ENCODE peak calls at places on chromosomes 13 and 19, in nine cellular contexts. One of them, this sample, is unnamed.
A peak's percentile ranks its signal among the peaks of the same experiment; 100 is the strongest.

GRCh38 chr19:37505958-37506386 is 767 bp upstream of the ZNF793 start:
- DNase-seq in left lung: no peak
- DNase-seq in effector CD4-positive, alpha-beta T cell: no peak
- DNase-seq in C1 segment of cervical spinal cord: no peak
- DNase-seq in substantia nigra: no peak
- DNase-seq in hypothalamus: no peak
- DNase-seq in cardiac fibroblast: no peak
- DNase-seq in EH: no peak
- DNase-seq in GM12865: no peak
- DNase-seq in this sample: no peak

GRCh38 chr19:55454787-55455243 is 6.6 kb downstream of the ISOC2 start:
- DNase-seq in left lung: peak; percentile 80
- DNase-seq in effector CD4-positive, alpha-beta T cell: peak; percentile 23
- DNase-seq in C1 segment of cervical spinal cord: no peak
- DNase-seq in substantia nigra: peak; percentile 31
- DNase-seq in hypothalamus: peak; percentile 60
- DNase-seq in cardiac fibroblast: peak; percentile 50
- DNase-seq in EH: peak; percentile 53
- DNase-seq in GM12865: peak; percentile 59
- DNase-seq in this sample: peak; percentile 39

GRCh38 chr19:17560205-17560595 is 4.8 kb downstream of the COLGALT1 start:
- DNase-seq in left lung: peak; percentile 86
- DNase-seq in effector CD4-positive, alpha-beta T cell: no peak
- DNase-seq in C1 segment of cervical spinal cord: no peak
- DNase-seq in substantia nigra: no peak
- DNase-seq in hypothalamus: no peak
- DNase-seq in cardiac fibroblast: peak; percentile 98
- DNase-seq in EH: peak; percentile 79
- DNase-seq in GM12865: no peak
- DNase-seq in this sample: peak; percentile 75

GRCh38 chr13:45119990-45120864 is at the start of gene GTF2F2:
- DNase-seq in left lung: peak; percentile 96
- DNase-seq in effector CD4-positive, alpha-beta T cell: peak; percentile 83
- DNase-seq in C1 segment of cervical spinal cord: peak; percentile 84
- DNase-seq in substantia nigra: peak; percentile 57
- DNase-seq in hypothalamus: peak; percentile 79
- DNase-seq in cardiac fibroblast: peak; percentile 92
- DNase-seq in EH: peak; percentile 88
- DNase-seq in GM12865: peak; percentile 88
- DNase-seq in this sample: peak; percentile 80

GRCh38 chr13:50914301-50914700 is 4.7 kb downstream of the RNASEH2B start:
- DNase-seq in left lung: no peak
- DNase-seq in effector CD4-positive, alpha-beta T cell: no peak
- DNase-seq in C1 segment of cervical spinal cord: no peak
- DNase-seq in substantia nigra: no peak
- DNase-seq in hypothalamus: no peak
- DNase-seq in cardiac fibroblast: no peak
- DNase-seq in EH: no peak
- DNase-seq in GM12865: no peak
- DNase-seq in this sample: no peak

GRCh38 chr13:23876265-23876664 is 12.9 kb downstream of the MIPEP start:
- DNase-seq in left lung: no peak
- DNase-seq in effector CD4-positive, alpha-beta T cell: no peak
- DNase-seq in C1 segment of cervical spinal cord: no peak
- DNase-seq in substantia nigra: no peak
- DNase-seq in hypothalamus: peak; percentile 28
- DNase-seq in cardiac fibroblast: peak; percentile 31
- DNase-seq in EH: peak; percentile 39
- DNase-seq in GM12865: peak; percentile 48
- DNase-seq in this sample: no peak

GRCh38 chr19:50820086-50820485 is 3.5 kb downstream of the KLK1 start:
- DNase-seq in left lung: no peak
- DNase-seq in effector CD4-positive, alpha-beta T cell: no peak
- DNase-seq in C1 segment of cervical spinal cord: no peak
- DNase-seq in substantia nigra: no peak
- DNase-seq in hypothalamus: no peak
- DNase-seq in cardiac fibroblast: no peak
- DNase-seq in EH: no peak
- DNase-seq in GM12865: peak; percentile 45
- DNase-seq in this sample: no peak

GRCh38 chr13:70098669-70099068 is 9.0 kb upstream of the ATXN8OS start:
- DNase-seq in left lung: no peak
- DNase-seq in effector CD4-positive, alpha-beta T cell: no peak
- DNase-seq in C1 segment of cervical spinal cord: no peak
- DNase-seq in substantia nigra: no peak
- DNase-seq in hypothalamus: no peak
- DNase-seq in cardiac fibroblast: no peak
- DNase-seq in EH: no peak
- DNase-seq in GM12865: no peak
- DNase-seq in this sample: no peak

GRCh38 chr13:112813552-112813951 is 123.7 kb downstream of the ATP11A start:
- DNase-seq in left lung: no peak
- DNase-seq in effector CD4-positive, alpha-beta T cell: no peak
- DNase-seq in C1 segment of cervical spinal cord: no peak
- DNase-seq in substantia nigra: no peak
- DNase-seq in hypothalamus: no peak
- DNase-seq in cardiac fibroblast: no peak
- DNase-seq in EH: no peak
- DNase-seq in GM12865: no peak
- DNase-seq in this sample: no peak

GRCh38 chr13:100665403-100665802 is 9.2 kb downstream of the TMTC4 start:
- DNase-seq in left lung: no peak
- DNase-seq in effector CD4-positive, alpha-beta T cell: no peak
- DNase-seq in C1 segment of cervical spinal cord: no peak
- DNase-seq in substantia nigra: no peak
- DNase-seq in hypothalamus: no peak
- DNase-seq in cardiac fibroblast: no peak
- DNase-seq in EH: no peak
- DNase-seq in GM12865: no peak
- DNase-seq in this sample: no peak

GRCh38 chr19:43432866-43433673 is 18.4 kb downstream of the TEX101 start:
- DNase-seq in left lung: no peak
- DNase-seq in effector CD4-positive, alpha-beta T cell: peak; percentile 52
- DNase-seq in C1 segment of cervical spinal cord: no peak
- DNase-seq in substantia nigra: no peak
- DNase-seq in hypothalamus: no peak
- DNase-seq in cardiac fibroblast: peak; percentile 66
- DNase-seq in EH: peak; percentile 61
- DNase-seq in GM12865: peak; percentile 58
- DNase-seq in this sample: peak; percentile 80

GRCh38 chr13:48679941-48680630 is 26.4 kb downstream of the CYSLTR2 start:
- DNase-seq in left lung: no peak
- DNase-seq in effector CD4-positive, alpha-beta T cell: no peak
- DNase-seq in C1 segment of cervical spinal cord: no peak
- DNase-seq in substantia nigra: no peak
- DNase-seq in hypothalamus: no peak
- DNase-seq in cardiac fibroblast: no peak
- DNase-seq in EH: no peak
- DNase-seq in GM12865: no peak
- DNase-seq in this sample: no peak

GRCh38 chr19:54434862-54435174 is 14.2 kb upstream of the LENG8 start:
- DNase-seq in left lung: no peak
- DNase-seq in effector CD4-positive, alpha-beta T cell: no peak
- DNase-seq in C1 segment of cervical spinal cord: no peak
- DNase-seq in substantia nigra: no peak
- DNase-seq in hypothalamus: no peak
- DNase-seq in cardiac fibroblast: no peak
- DNase-seq in EH: no peak
- DNase-seq in GM12865: no peak
- DNase-seq in this sample: no peak

GRCh38 chr13:44930907-44931676 is 58.2 kb downstream of the NUFIP1 start:
- DNase-seq in left lung: no peak
- DNase-seq in effector CD4-positive, alpha-beta T cell: no peak
- DNase-seq in C1 segment of cervical spinal cord: no peak
- DNase-seq in substantia nigra: no peak
- DNase-seq in hypothalamus: no peak
- DNase-seq in cardiac fibroblast: peak; percentile 48
- DNase-seq in EH: peak; percentile 72
- DNase-seq in GM12865: no peak
- DNase-seq in this sample: peak; percentile 15

GRCh38 chr13:93249259-93249917 is 22.8 kb downstream of the GPC6 start:
- DNase-seq in left lung: no peak
- DNase-seq in effector CD4-positive, alpha-beta T cell: no peak
- DNase-seq in C1 segment of cervical spinal cord: no peak
- DNase-seq in substantia nigra: no peak
- DNase-seq in hypothalamus: no peak
- DNase-seq in cardiac fibroblast: peak; percentile 87
- DNase-seq in EH: peak; percentile 89
- DNase-seq in GM12865: no peak
- DNase-seq in this sample: peak; percentile 94

GRCh38 chr19:35789195-35789977 is 14.0 kb downstream of the ARHGAP33 start:
- DNase-seq in left lung: no peak
- DNase-seq in effector CD4-positive, alpha-beta T cell: no peak
- DNase-seq in C1 segment of cervical spinal cord: no peak
- DNase-seq in substantia nigra: no peak
- DNase-seq in hypothalamus: no peak
- DNase-seq in cardiac fibroblast: no peak
- DNase-seq in EH: no peak
- DNase-seq in GM12865: no peak
- DNase-seq in this sample: no peak

GRCh38 chr13:48595330-48596127 is 58.2 kb upstream of the CYSLTR2 start:
- DNase-seq in left lung: no peak
- DNase-seq in effector CD4-positive, alpha-beta T cell: peak; percentile 39
- DNase-seq in C1 segment of cervical spinal cord: peak; percentile 19
- DNase-seq in substantia nigra: no peak
- DNase-seq in hypothalamus: peak; percentile 55
- DNase-seq in cardiac fibroblast: peak; percentile 90
- DNase-seq in EH: peak; percentile 63
- DNase-seq in GM12865: peak; percentile 79
- DNase-seq in this sample: peak; percentile 53

GRCh38 chr13:43432948-43433347 is 353.8 kb downstream of the ENOX1 start:
- DNase-seq in left lung: no peak
- DNase-seq in effector CD4-positive, alpha-beta T cell: no peak
- DNase-seq in C1 segment of cervical spinal cord: no peak
- DNase-seq in substantia nigra: no peak
- DNase-seq in hypothalamus: no peak
- DNase-seq in cardiac fibroblast: no peak
- DNase-seq in EH: no peak
- DNase-seq in GM12865: no peak
- DNase-seq in this sample: no peak

GRCh38 chr13:110758195-110758594 is 44.7 kb downstream of the ING1 start:
- DNase-seq in left lung: no peak
- DNase-seq in effector CD4-positive, alpha-beta T cell: no peak
- DNase-seq in C1 segment of cervical spinal cord: no peak
- DNase-seq in substantia nigra: no peak
- DNase-seq in hypothalamus: no peak
- DNase-seq in cardiac fibroblast: peak; percentile 64
- DNase-seq in EH: peak; percentile 53
- DNase-seq in GM12865: no peak
- DNase-seq in this sample: no peak

GRCh38 chr13:51423766-51424165 is 29.1 kb downstream of the INTS6 start:
- DNase-seq in left lung: no peak
- DNase-seq in effector CD4-positive, alpha-beta T cell: no peak
- DNase-seq in C1 segment of cervical spinal cord: no peak
- DNase-seq in substantia nigra: no peak
- DNase-seq in hypothalamus: no peak
- DNase-seq in cardiac fibroblast: no peak
- DNase-seq in EH: no peak
- DNase-seq in GM12865: no peak
- DNase-seq in this sample: no peak